ENCODE peak calls at places on chromosomes 2 and 18, in five cellular contexts. K is iris pigment epithelial cell; Y is activated T-cell treated with anti-CD3 and anti-CD28 coated beads for 24 hours; T is pulmonary artery endothelial cell; O is activated CD4-positive, alpha-beta T cell treated with anti-CD3 and anti-CD28 coated beads, Interleukin-2, amount 50 U/mL, for 1 hour. A is an unnamed sample.

GRCh38 chr2:15964936-15965563 is 24.7 kb downstream of the MYCN start:
- DNase-seq in K (no peak), Y (no peak), T (no peak), O (no peak), A (no peak)

GRCh38 chr2:240919161-240919781 is 13.1 kb downstream of the CROCC2 start:
- DNase-seq in K (no peak), Y (no peak), T (no peak), O (no peak), A (no peak)

GRCh38 chr2:74658516-74658915 is 4.5 kb downstream of the SEMA4F start:
- DNase-seq in K (peak), Y (no peak), T (no peak), O (no peak), A (no peak)

GRCh38 chr18:22838221-22838620 is 94.9 kb upstream of the RBBP8 start:
- DNase-seq in K (no peak), Y (no peak), T (no peak), O (no peak), A (no peak)

GRCh38 chr2:164937864-164938401 is 17.4 kb downstream of the SLC38A11 start:
- DNase-seq in K (no peak), Y (no peak), T (no peak), O (no peak), A (no peak)

GRCh38 chr2:139230881-139231280 is 450.7 kb upstream of the NXPH2 start:
- DNase-seq in K (no peak), Y (no peak), T (no peak), O (no peak), A (no peak)

GRCh38 chr2:132915812-132916211 is 245.8 kb upstream of the LYPD1 start:
- DNase-seq in K (no peak), Y (no peak), T (no peak), O (no peak), A (no peak)

GRCh38 chr2:43459455-43459854 is 136.4 kb downstream of the THADA start:
- DNase-seq in K (peak), Y (no peak), T (no peak), O (no peak), A (no peak)

GRCh38 chr2:219109468-219109867 is 48.7 kb upstream of the IHH start:
- DNase-seq in K (no peak), Y (peak), T (no peak), O (peak), A (no peak)

GRCh38 chr2:73995810-73996209 is 11.1 kb downstream of the TET3 start:
- DNase-seq in K (no peak), Y (no peak), T (no peak), O (no peak), A (no peak)

GRCh38 chr2:205768815-205769493 is 86.7 kb downstream of the NRP2 start:
- DNase-seq in K (peak), Y (no peak), T (no peak), O (no peak), A (no peak)

GRCh38 chr2:7324706-7325105 is 407.5 kb downstream of the RNF144A start:
- DNase-seq in K (no peak), Y (no peak), T (no peak), O (no peak), A (no peak)

GRCh38 chr2:224802407-224802806 is 86.2 kb upstream of the CCDC195 start:
- DNase-seq in K (no peak), Y (no peak), T (peak), O (no peak), A (no peak)

A was measured in thoracic aorta.